ENCODE peak calls at places on chromosomes 4 and X, in seven cellular contexts. G, B, W, J, M, N and O are unnamed samples.

GRCh38 chr4:5462254-5462835 is 246.0 kb downstream of the EVC2 start:
- DNase-seq in G (no peak), B (no peak), W (no peak), J (no peak), M (no peak), N (no peak), O (no peak)

GRCh38 chrX:18873189-18873791 is 110.6 kb downstream of the PHKA2 start:
- DNase-seq in G (peak; percentile 58), B (peak; percentile 82), W (no peak), J (peak; percentile 6), M (no peak), N (no peak), O (no peak)

GRCh38 chr4:84957509-84958420 is 8.7 kb downstream of the WDFY3 start:
- DNase-seq in G (no peak), B (no peak), W (no peak), J (no peak), M (no peak), N (no peak), O (peak; percentile 70)

GRCh38 chr4:115234405-115235093 is 121.1 kb upstream of the NDST4 start:
- DNase-seq in G (no peak), B (peak; percentile 4), W (peak; percentile 16), J (no peak), M (peak; percentile 55), N (no peak), O (no peak)

GRCh38 chr4:128220286-128221235 is 67.1 kb downstream of the PGRMC2 start:
- DNase-seq in G (no peak), B (peak; percentile 75), W (peak; percentile 1), J (no peak), M (peak; percentile 7), N (no peak), O (no peak)

GRCh38 chr4:149008415-149009025 is 566.3 kb upstream of the NR3C2 start:
- DNase-seq in G (no peak), B (no peak), W (no peak), J (no peak), M (no peak), N (no peak), O (no peak)

GRCh38 chr4:5157721-5158390 is 106.6 kb downstream of the STK32B start:
- DNase-seq in G (no peak), B (no peak), W (no peak), J (no peak), M (no peak), N (no peak), O (no peak)

GRCh38 chrX:2282490-2283090 is 218.2 kb downstream of the DHRSX start:
- DNase-seq in G (no peak), B (no peak), W (no peak), J (no peak), M (no peak), N (no peak), O (no peak)

GRCh38 chr4:8850074-8850829 is 21.4 kb downstream of the HMX1 start:
- DNase-seq in G (peak; percentile 3), B (no peak), W (no peak), J (no peak), M (no peak), N (no peak), O (no peak)

GRCh38 chr4:147019061-147019460 is 73.4 kb upstream of the TTC29 start:
- DNase-seq in G (peak; percentile 60), B (peak; percentile 63), W (peak; percentile 42), J (peak; percentile 50), M (peak; percentile 33), N (peak; percentile 10), O (peak; percentile 14)

GRCh38 chr4:3239998-3240920 is 8.7 kb upstream of the MSANTD1 start:
- DNase-seq in G (no peak), B (no peak), W (peak; percentile 52), J (no peak), M (peak; percentile 54), N (no peak), O (no peak)

GRCh38 chrX:47697171-47697570 is 38.2 kb upstream of the UXT start:
- DNase-seq in G (no peak), B (peak; percentile 28), W (no peak), J (no peak), M (no peak), N (no peak), O (no peak)

GRCh38 chr4:76624271-76624681 is 189.2 kb downstream of the SHROOM3 start:
- DNase-seq in G (no peak), B (peak; percentile 94), W (no peak), J (no peak), M (no peak), N (no peak), O (peak; percentile 95)

GRCh38 chrX:17692709-17693346 is 44.5 kb upstream of the SCML1 start:
- DNase-seq in G (no peak), B (peak; percentile 68), W (no peak), J (no peak), M (peak; percentile 8), N (no peak), O (peak; percentile 38)

GRCh38 chr4:67101612-67102011 is 443.7 kb downstream of the CENPC start:
- DNase-seq in G (no peak), B (no peak), W (no peak), J (no peak), M (peak; percentile 63), N (no peak), O (no peak)

GRCh38 chr4:3765271-3766206 is 646 bp upstream of the ADRA2C start:
- DNase-seq in G (peak; percentile 28), B (peak; percentile 53), W (no peak), J (no peak), M (peak; percentile 34), N (no peak), O (no peak)

GRCh38 chr4:5992171-5993062 is 25.8 kb downstream of the C4orf50 start:
- DNase-seq in G (no peak), B (no peak), W (no peak), J (no peak), M (peak; percentile 71), N (no peak), O (no peak)